ENCODE peak calls at places on chromosomes 2 and 18, in ten cellular contexts. C is fibroblast of lung, M is transverse colon, E is mesothelial cell of epicardium, J is AG04449, K is breast epithelium, H is endothelial cell, I is neural progenitor cell, N is Peyer's patch, G is omental fat pad. W is an unnamed sample.

GRCh38 chr18:63148449-63149199 is 170.9 kb downstream of the BCL2 start:
- DNase-seq in C (peak; percentile 90), M (no peak), E (no peak), J (peak; percentile 4), K (no peak), H (no peak), I (no peak), N (no peak), G (no peak), W (peak; percentile 63)

GRCh38 chr2:228541794-228542193 is 360.3 kb upstream of the SPHKAP start:
- DNase-seq in C (no peak), M (no peak), E (no peak), J (no peak), K (no peak), H (no peak), I (no peak), N (no peak), G (no peak), W (no peak)

GRCh38 chr2:217835931-217836881 is 166.6 kb downstream of the TNS1 start:
- DNase-seq in C (peak; percentile 92), M (peak; percentile 50), E (no peak), J (peak; percentile 60), K (no peak), H (no peak), I (peak; percentile 78), N (no peak), G (no peak), W (peak; percentile 98)

GRCh38 chr2:119252186-119253113 is 28.8 kb downstream of the STEAP3 start:
- DNase-seq in C (peak; percentile 89), M (no peak), E (no peak), J (peak; percentile 90), K (no peak), H (no peak), I (no peak), N (no peak), G (no peak), W (peak; percentile 40)

GRCh38 chr18:45801396-45802004 is 24.0 kb upstream of the SIGLEC15 start:
- DNase-seq in C (no peak), M (no peak), E (no peak), J (no peak), K (no peak), H (no peak), I (no peak), N (no peak), G (no peak), W (no peak)

GRCh38 chr2:241030333-241030680 is 31.9 kb downstream of the SNED1 start:
- DNase-seq in C (no peak), M (no peak), E (no peak), J (no peak), K (no peak), H (no peak), I (no peak), N (no peak), G (no peak), W (no peak)

GRCh38 chr18:55781481-55781957 is 193.5 kb upstream of the TCF4 start:
- DNase-seq in C (peak; percentile 83), M (peak; percentile 10), E (no peak), J (peak; percentile 14), K (no peak), H (peak; percentile 63), I (peak; percentile 72), N (no peak), G (no peak), W (peak; percentile 49)

GRCh38 chr2:127656569-127657231 is 10.7 kb downstream of the GPR17 start:
- DNase-seq in C (no peak), M (no peak), E (no peak), J (no peak), K (no peak), H (no peak), I (no peak), N (no peak), G (no peak), W (no peak)

GRCh38 chr2:227623225-227623624 is 5.9 kb downstream of the SCYGR4 start:
- DNase-seq in C (peak; percentile 58), M (no peak), E (no peak), J (peak; percentile 41), K (no peak), H (no peak), I (no peak), N (no peak), G (no peak), W (peak; percentile 8)

GRCh38 chr2:67880291-67880761 is 182.5 kb downstream of the C1D start:
- DNase-seq in C (no peak), M (no peak), E (no peak), J (no peak), K (no peak), H (no peak), I (peak; percentile 33), N (no peak), G (no peak), W (no peak)

GRCh38 chr2:201931475-201931874 is 102.2 kb upstream of the FZD7 start:
- DNase-seq in C (no peak), M (no peak), E (no peak), J (no peak), K (no peak), H (no peak), I (no peak), N (no peak), G (no peak), W (no peak)

GRCh38 chr18:35835366-35835765 is 137.1 kb upstream of the RMP24 start:
- DNase-seq in C (no peak), M (no peak), E (no peak), J (no peak), K (no peak), H (no peak), I (no peak), N (no peak), G (no peak), W (no peak)

GRCh38 chr18:35841283-35841682 is 131.2 kb upstream of the RMP24 start:
- DNase-seq in C (no peak), M (no peak), E (no peak), J (no peak), K (no peak), H (no peak), I (no peak), N (no peak), G (no peak), W (no peak)

GRCh38 chr18:35836932-35837331 is 135.5 kb upstream of the RMP24 start:
- DNase-seq in C (no peak), M (no peak), E (no peak), J (no peak), K (no peak), H (no peak), I (no peak), N (no peak), G (no peak), W (no peak)

GRCh38 chr18:35835838-35836237 is 136.6 kb upstream of the RMP24 start:
- DNase-seq in C (no peak), M (no peak), E (no peak), J (no peak), K (no peak), H (no peak), I (no peak), N (no peak), G (no peak), W (no peak)

GRCh38 chr18:35837922-35838496 is 134.5 kb upstream of the RMP24 start:
- DNase-seq in C (no peak), M (no peak), E (no peak), J (no peak), K (no peak), H (no peak), I (no peak), N (no peak), G (no peak), W (no peak)
- TF ChIP-seq CTCF in C (no peak), M (no peak), E (no peak), J (no peak), K (no peak), H (no peak), I (peak; percentile 24), N (no peak), G (no peak), W (no peak)

DNA sequence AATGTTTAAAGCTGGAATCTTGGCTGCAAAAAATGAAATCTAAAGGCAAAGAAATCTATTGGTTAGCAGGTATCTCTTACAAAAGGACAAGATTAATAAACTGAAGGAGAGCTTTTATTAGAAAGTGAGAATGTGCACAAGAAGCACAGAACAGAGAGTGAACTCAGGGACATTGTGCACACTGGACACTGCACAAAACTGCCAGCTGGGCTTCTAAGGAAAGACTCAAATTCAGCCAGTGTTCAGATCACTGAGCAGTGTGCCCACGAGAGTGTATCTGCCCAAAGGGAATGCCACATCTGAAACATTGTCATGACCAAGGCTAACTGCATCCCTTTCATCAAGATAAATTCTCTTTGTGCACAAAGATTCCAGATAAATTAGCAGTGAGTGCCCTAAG is 129.7 kb upstream of the KCNH7 start:
- DNase-seq in C (no peak), M (no peak), E (no peak), J (no peak), K (no peak), H (no peak), I (no peak), N (no peak), G (no peak), W (no peak)
- TF ChIP-seq CTCF in C (no peak), M (no peak), E (no peak), J (no peak), K (no peak), H (no peak), I (no peak), N (no peak), G (no peak), W (no peak)

GRCh38 chr18:57023483-57023882 is 123.4 kb upstream of the BOD1L2 start:
- DNase-seq in C (no peak), M (no peak), E (no peak), J (no peak), K (no peak), H (no peak), I (no peak), N (no peak), G (no peak), W (no peak)

GRCh38 chr18:57027190-57027708 is 119.6 kb upstream of the BOD1L2 start:
- DNase-seq in C (no peak), M (no peak), E (no peak), J (no peak), K (no peak), H (no peak), I (no peak), N (no peak), G (no peak), W (no peak)

GRCh38 chr18:57026316-57026715 is 120.6 kb upstream of the BOD1L2 start:
- DNase-seq in C (no peak), M (no peak), E (no peak), J (no peak), K (no peak), H (no peak), I (no peak), N (no peak), G (no peak), W (no peak)

GRCh38 chr18:57025525-57025924 is 121.4 kb upstream of the BOD1L2 start:
- DNase-seq in C (no peak), M (no peak), E (no peak), J (no peak), K (no peak), H (no peak), I (no peak), N (no peak), G (no peak), W (no peak)

GRCh38 chr18:57022716-57023115 is 124.2 kb upstream of the BOD1L2 start:
- DNase-seq in C (no peak), M (no peak), E (no peak), J (no peak), K (no peak), H (no peak), I (no peak), N (no peak), G (no peak), W (no peak)
- TF ChIP-seq CTCF in C (no peak), M (no peak), E (no peak), J (no peak), K (no peak), H (no peak), I (no peak), N (no peak), G (no peak), W (no peak)

GRCh38 chr18:76467371-76468190 is 27.5 kb downstream of the ZNF516 start:
- DNase-seq in C (no peak), M (no peak), E (no peak), J (no peak), K (no peak), H (no peak), I (peak; percentile 44), N (no peak), G (no peak), W (no peak)
- TF ChIP-seq CTCF in C (no peak), M (no peak), E (no peak), J (no peak), K (no peak), H (no peak), I (no peak), N (no peak), G (no peak), W (no peak)

W was measured in AG09319.